ENCODE peak calls at places on chromosomes 4 and X, in eight cellular contexts. S, Q, L, D, Z, I, W and G are unnamed samples.

GRCh38 chr4:152531479-152531878 is 4.4 kb downstream of the FBXW7 start:
- DNase-seq in W (no peak), I (no peak), L (no peak), Q (no peak), Z (no peak), S (no peak), D (no peak), G (no peak)

GRCh38 chr4:150002561-150002960 is 75.7 kb upstream of the DCLK2 start:
- DNase-seq in Z (no peak), Q (no peak), I (peak; percentile 34), W (no peak), S (no peak), L (no peak), D (no peak), G (no peak)

GRCh38 chr4:6282247-6282646 is 12.6 kb downstream of the WFS1 start:
- DNase-seq in I (peak; percentile 62), S (no peak), D (no peak), W (no peak), Z (no peak), L (no peak), Q (no peak), G (no peak)

GRCh38 chrX:66914082-66914481 is 275.2 kb upstream of the EDA2R start:
- DNase-seq in I (no peak), D (peak; percentile 2), W (no peak), L (no peak), Z (peak; percentile 13), Q (no peak), S (no peak), G (peak; percentile 0)

GRCh38 chrX:30576881-30577280 is 685 bp downstream of the TASL start:
- DNase-seq in I (no peak), Z (no peak), L (no peak), Q (no peak), W (no peak), S (no peak), D (no peak), G (no peak)

GRCh38 chr4:86035688-86036087 is 324.2 kb downstream of the MAPK10 start:
- DNase-seq in I (peak; percentile 80), L (no peak), S (no peak), W (no peak), Q (no peak), D (no peak), Z (no peak), G (no peak)

GRCh38 chr4:10619220-10619619 is 65.3 kb downstream of the CLNK start:
- DNase-seq in W (no peak), D (peak; percentile 20), S (no peak), Q (no peak), Z (no peak), I (peak; percentile 38), L (no peak), G (no peak)

GRCh38 chr4:186105721-186106335 is 1.3 kb downstream of the FAM149A start:
- DNase-seq in W (no peak), Z (no peak), Q (no peak), I (no peak), S (no peak), L (no peak), D (peak; percentile 74), G (no peak)

GRCh38 chr4:138892483-138893386 is 122.8 kb upstream of the NOCT start:
- DNase-seq in Z (no peak), D (no peak), I (peak; percentile 35), W (no peak), L (no peak), Q (no peak), S (no peak), G (no peak)

GRCh38 chr4:127560755-127561154 is 72.0 kb upstream of the INTU start:
- DNase-seq in Q (no peak), W (no peak), L (no peak), Z (no peak), I (no peak), S (no peak), D (no peak), G (no peak)

GRCh38 chr4:7429069-7429416 is 5.7 kb downstream of the PSAPL1 start:
- DNase-seq in S (no peak), Z (no peak), I (no peak), L (no peak), D (no peak), W (peak; percentile 25), Q (no peak), G (no peak)

GRCh38 chr4:85515701-85516100 is 40.8 kb downstream of the ARHGAP24 start:
- DNase-seq in D (no peak), Z (no peak), Q (no peak), W (no peak), L (no peak), S (no peak), I (no peak), G (no peak)

GRCh38 chrX:19840899-19841648 is 46.3 kb downstream of the SH3KBP1 start:
- DNase-seq in L (no peak), Q (no peak), S (no peak), Z (no peak), D (no peak), W (no peak), I (no peak), G (peak; percentile 89)

GRCh38 chr4:108941914-108942379 is 179.1 kb upstream of the ETNPPL start:
- DNase-seq in I (no peak), D (no peak), Z (peak; percentile 59), S (no peak), Q (no peak), L (no peak), W (no peak), G (no peak)

GRCh38 chrX:17032351-17032750 is 85.9 kb downstream of the REPS2 start:
- DNase-seq in I (no peak), W (no peak), L (peak; percentile 7), D (peak; percentile 80), Z (peak; percentile 18), Q (no peak), S (no peak), G (no peak)

GRCh38 chr4:140300271-140300970 is 73.0 kb upstream of the SCOC start:
- DNase-seq in L (peak; percentile 19), Z (no peak), S (no peak), D (no peak), W (no peak), Q (peak; percentile 37), I (peak; percentile 87), G (no peak)

GRCh38 chrX:129934952-129935351 is 29.0 kb downstream of the UTP14A start:
- DNase-seq in Z (no peak), D (no peak), W (no peak), Q (no peak), I (no peak), L (no peak), S (no peak), G (no peak)

GRCh38 chr4:148834804-148835598 is 392.8 kb upstream of the NR3C2 start:
- DNase-seq in L (no peak), D (peak; percentile 46), I (peak; percentile 61), W (no peak), Q (no peak), Z (no peak), S (no peak), G (no peak)

GRCh38 chrX:134679226-134679625 is 21.0 kb upstream of the PLAC1 start:
- DNase-seq in L (no peak), I (peak; percentile 48), Q (no peak), D (no peak), W (no peak), Z (no peak), S (no peak), G (no peak)

GRCh38 chr4:144902614-144903013 is 195.4 kb downstream of the ANAPC10 start:
- DNase-seq in D (no peak), S (no peak), Z (no peak), L (no peak), W (no peak), Q (no peak), I (no peak), G (no peak)
- TF ChIP-seq POLR2A in D (no peak), S (no peak), Z (no peak), L (no peak), W (no peak), Q (no peak), I (no peak), G (no peak)

DNA sequence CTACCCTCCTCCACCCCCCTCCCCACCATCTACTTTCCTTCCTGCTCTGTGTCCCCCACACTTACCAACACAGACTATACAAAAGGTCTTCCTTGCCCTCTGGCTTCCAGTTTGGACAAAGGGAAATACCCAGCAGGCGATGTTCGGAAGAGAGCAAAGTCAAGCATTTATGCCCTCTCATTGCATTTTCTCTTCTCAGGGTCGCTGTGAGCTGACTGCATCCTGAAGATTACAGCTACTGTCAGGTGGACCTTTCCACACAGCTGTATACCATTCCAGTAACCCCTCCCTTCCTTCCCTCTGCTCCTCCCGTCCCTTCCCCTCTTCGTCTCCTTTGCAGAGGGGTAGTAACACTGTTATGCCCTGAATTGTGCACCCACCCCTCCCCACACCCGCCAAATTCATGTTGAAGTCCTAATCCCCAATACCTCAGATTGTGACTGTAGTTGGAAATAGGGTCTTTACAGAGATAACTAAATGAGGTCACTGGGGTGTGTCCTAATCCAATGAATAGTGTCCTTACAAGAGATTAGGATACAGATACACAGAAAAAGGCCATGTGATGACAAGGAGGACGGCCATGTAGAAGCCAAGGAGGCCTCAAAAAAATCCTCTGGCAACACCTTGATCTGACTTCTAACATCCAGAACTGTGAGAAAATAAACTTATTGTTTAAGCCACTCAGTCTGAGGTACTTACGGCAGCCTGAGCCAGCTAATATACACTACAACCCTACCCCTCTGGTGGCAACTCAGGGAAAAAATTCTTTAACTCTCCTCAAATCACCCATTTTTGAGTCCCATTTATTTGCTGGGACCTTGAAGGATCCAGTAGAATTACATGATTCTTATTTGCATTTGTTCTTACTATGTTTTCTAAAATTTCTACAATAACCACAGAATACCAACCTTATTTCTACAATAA is 11.7 kb downstream of the MORF4L2 start:
- DNase-seq in S (no peak), L (no peak), D (no peak), W (no peak), Z (no peak), I (peak; percentile 3), Q (no peak), G (no peak)
- TF ChIP-seq POLR2A in S (no peak), L (no peak), D (no peak), W (no peak), Z (no peak), I (no peak), Q (no peak), G (no peak)

GRCh38 chr4:678331-678734 is 4.0 kb downstream of the MYL5 start:
- DNase-seq in W (no peak), L (no peak), Q (no peak), S (no peak), D (no peak), Z (no peak), I (no peak), G (no peak)
- TF ChIP-seq POLR2A in W (no peak), L (no peak), Q (no peak), S (no peak), D (no peak), Z (no peak), I (no peak), G (peak; percentile 12)

DNA sequence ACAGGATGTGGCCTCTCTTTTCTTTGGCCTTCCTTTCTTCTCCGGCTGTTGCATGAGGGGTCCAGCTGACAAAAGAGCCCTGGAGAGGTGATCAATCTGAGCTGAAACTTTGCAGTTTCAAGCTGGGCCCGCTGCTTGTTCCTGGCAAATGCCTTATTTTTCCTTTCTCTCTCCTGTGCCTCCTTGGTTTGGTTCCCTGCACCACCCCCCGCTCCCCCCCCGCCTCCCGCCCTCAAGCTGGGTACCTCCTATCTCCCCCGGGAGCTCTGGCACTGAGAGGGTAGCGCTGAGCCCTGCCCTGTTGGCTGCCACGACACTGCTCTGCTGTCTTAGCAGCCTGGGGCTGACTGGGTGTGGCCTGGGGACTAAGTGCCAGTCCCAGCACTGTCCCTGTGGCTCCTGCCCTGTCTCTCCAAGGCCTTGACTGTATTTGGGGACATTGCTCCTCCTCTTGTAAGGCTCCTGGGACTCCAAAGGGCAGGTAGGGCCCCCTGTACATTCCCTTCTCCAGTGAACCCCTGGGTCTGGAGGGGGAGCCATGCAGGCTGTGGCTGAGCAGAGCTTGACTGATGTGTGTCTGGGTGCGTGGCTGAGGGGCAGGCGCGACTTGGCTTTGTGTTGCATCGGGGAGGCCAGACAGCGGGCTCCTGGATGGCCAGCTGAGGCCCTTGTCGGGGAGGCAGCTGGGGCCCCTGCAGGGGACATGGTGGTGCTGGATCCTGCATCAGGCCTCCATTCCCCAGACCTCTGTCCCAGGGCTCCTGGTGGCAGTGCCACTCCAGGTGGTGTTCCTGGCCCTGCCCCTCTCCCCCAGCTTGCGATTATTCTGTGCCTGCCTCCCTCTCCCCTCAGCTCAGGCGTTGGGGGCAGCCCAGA is 1.1 kb downstream of the PLXNA3 start:
- DNase-seq in W (peak; percentile 63), Z (peak; percentile 36), Q (peak; percentile 38), S (no peak), I (no peak), D (no peak), L (no peak), G (peak; percentile 47)
- TF ChIP-seq POLR2A in W (no peak), Z (no peak), Q (no peak), S (no peak), I (no peak), D (no peak), L (no peak), G (no peak)